ENCODE peak calls at places on chromosomes 12 and 14, in eight cellular contexts. Q, C, Z, T, J, H, D and G are unnamed samples.

GRCh38 chr12:50555471-50555885 is 50.7 kb downstream of the DIP2B start:
- DNase-seq in Q (no peak), C (no peak), Z (no peak), T (no peak), J (no peak), H (no peak), D (no peak), G (no peak)

GRCh38 chr12:131197490-131197889 is 243.8 kb downstream of the ADGRD1 start:
- DNase-seq in Q (no peak), C (no peak), Z (no peak), T (no peak), J (no peak), H (no peak), D (peak; percentile 78), G (no peak)

GRCh38 chr14:105283899-105284298 is 16.9 kb downstream of the BRF1 start:
- DNase-seq in Q (no peak), C (no peak), Z (no peak), T (no peak), J (no peak), H (no peak), D (no peak), G (no peak)

GRCh38 chr14:90534091-90534837 is 137.4 kb downstream of the CALM1 start:
- DNase-seq in Q (peak; percentile 51), C (no peak), Z (no peak), T (no peak), J (no peak), H (no peak), D (no peak), G (no peak)

GRCh38 chr14:52563120-52563519 is 10.5 kb downstream of the GPR137C start:
- DNase-seq in Q (peak; percentile 31), C (no peak), Z (no peak), T (no peak), J (peak; percentile 36), H (no peak), D (no peak), G (no peak)

GRCh38 chr12:3257411-3257810 is 180.2 kb downstream of the TSPAN9 start:
- DNase-seq in Q (no peak), C (no peak), Z (no peak), T (no peak), J (no peak), H (no peak), D (no peak), G (no peak)

GRCh38 chr12:6494351-6494743 is 445 bp downstream of the NCAPD2 start:
- DNase-seq in Q (no peak), C (no peak), Z (no peak), T (no peak), J (no peak), H (peak; percentile 37), D (no peak), G (no peak)

GRCh38 chr12:131105736-131106356 is 152.1 kb downstream of the ADGRD1 start:
- DNase-seq in Q (no peak), C (peak; percentile 23), Z (no peak), T (peak; percentile 18), J (no peak), H (no peak), D (no peak), G (peak; percentile 60)

GRCh38 chr12:19710811-19711793 is 271.8 kb downstream of the AEBP2 start:
- DNase-seq in Q (peak; percentile 9), C (no peak), Z (no peak), T (no peak), J (peak; percentile 43), H (no peak), D (no peak), G (no peak)

GRCh38 chr12:78290606-78291345 is 460.1 kb downstream of the NAV3 start:
- DNase-seq in Q (peak; percentile 97), C (no peak), Z (peak; percentile 19), T (no peak), J (peak; percentile 94), H (no peak), D (no peak), G (no peak)

GRCh38 chr12:116055895-116056607 is 221.4 kb downstream of the MED13L start:
- DNase-seq in Q (no peak), C (no peak), Z (no peak), T (no peak), J (no peak), H (no peak), D (no peak), G (no peak)

GRCh38 chr12:48601013-48601756 is 31.3 kb upstream of the LALBA start:
- DNase-seq in Q (peak; percentile 65), C (no peak), Z (no peak), T (no peak), J (peak; percentile 19), H (no peak), D (no peak), G (no peak)